ENCODE peak calls at places on chromosomes 3 and 15, in six cellular contexts. I is HCT116, J is GM12878, U is K562, S is HepG2, P is H1. W is an unnamed sample.

GRCh38 chr3:53493618-53493996 is 804 bp upstream of the CACNA1D start:
- DNase-seq in J (no peak), U (no peak), P (no peak), S (no peak), I (no peak), W (no peak)

GRCh38 chr3:142470826-142471225 is 23.0 kb upstream of the XRN1 start:
- DNase-seq in U (no peak), P (no peak), S (no peak), I (no peak), J (no peak), W (no peak)

GRCh38 chr3:38455639-38456430 is 2.1 kb downstream of the ACVR2B start:
- DNase-seq in I (no peak), U (peak; percentile 21), J (no peak), S (no peak), P (peak; percentile 29), W (no peak)

GRCh38 chr3:138187296-138188012 is at the start of gene ARMC8:
- DNase-seq in U (peak; percentile 62), J (no peak), S (peak; percentile 77), I (peak; percentile 73), P (no peak), W (peak; percentile 75)

GRCh38 chr3:149902498-149903139 is 68.1 kb downstream of the PFN2 start:
- DNase-seq in I (no peak), P (no peak), J (no peak), U (no peak), S (no peak), W (no peak)

GRCh38 chr3:149706905-149707304 is 45.4 kb downstream of the COMMD2 start:
- DNase-seq in S (no peak), P (no peak), U (no peak), I (no peak), J (no peak), W (no peak)

GRCh38 chr3:86801921-86802320 is 189.0 kb downstream of the VGLL3 start:
- DNase-seq in P (no peak), S (no peak), U (no peak), J (no peak), I (no peak), W (no peak)

GRCh38 chr3:51721062-51721745 is 14.3 kb downstream of the GRM2 start:
- DNase-seq in U (no peak), J (no peak), S (no peak), I (no peak), P (no peak), W (no peak)

GRCh38 chr3:45890405-45890804 is 4.1 kb downstream of the CCR9 start:
- DNase-seq in P (no peak), U (no peak), J (no peak), I (no peak), S (no peak), W (no peak)

GRCh38 chr3:52240059-52240885 is 1.3 kb upstream of the TWF2 start:
- DNase-seq in P (no peak), I (peak; percentile 67), U (peak; percentile 34), S (peak; percentile 59), J (no peak), W (no peak)

GRCh38 chr15:57684491-57685184 is 21.9 kb upstream of the POLR2M start:
- DNase-seq in U (no peak), J (no peak), S (no peak), I (no peak), P (no peak), W (no peak)

GRCh38 chr3:17411157-17411877 is 331.1 kb downstream of the TBC1D5 start:
- DNase-seq in P (no peak), I (no peak), J (no peak), S (no peak), U (no peak), W (no peak)

GRCh38 chr3:186414735-186415419 is 52.8 kb upstream of the DGKG start:
- DNase-seq in U (no peak), I (no peak), P (no peak), S (no peak), J (no peak), W (no peak)

GRCh38 chr15:48414015-48414414 is 82.8 kb downstream of the DUT start:
- DNase-seq in S (no peak), U (no peak), J (no peak), I (no peak), P (no peak), W (no peak)

GRCh38 chr3:55147856-55148720 is 220.2 kb upstream of the LRTM1 start:
- DNase-seq in J (no peak), I (no peak), S (no peak), U (no peak), P (no peak), W (no peak)

GRCh38 chr15:42140383-42141070 is 15.9 kb downstream of the PLA2G4F start:
- DNase-seq in P (no peak), J (no peak), U (no peak), S (no peak), I (no peak), W (no peak)

GRCh38 chr3:38565339-38566214 is 69.4 kb downstream of the EXOG start:
- DNase-seq in P (no peak), U (no peak), J (no peak), I (no peak), S (no peak), W (no peak)

GRCh38 chr15:64090527-64090926 is 3.1 kb downstream of the CIAO2A start:
- DNase-seq in J (no peak), P (no peak), I (no peak), U (no peak), S (no peak), W (no peak)

GRCh38 chr3:63824309-63824708 is 5.2 kb downstream of the C3orf49 start:
- DNase-seq in I (no peak), P (no peak), U (no peak), J (no peak), S (no peak), W (no peak)

GRCh38 chr3:55661141-55661540 is 174.0 kb upstream of the WNT5A start:
- DNase-seq in U (no peak), I (no peak), J (peak; percentile 45), S (no peak), P (no peak), W (no peak)

GRCh38 chr3:66898155-66898554 is 100.0 kb upstream of the KBTBD8 start:
- DNase-seq in U (no peak), S (no peak), J (no peak), I (no peak), P (no peak), W (no peak)
- TF ChIP-seq ZNF274 in U (no peak), S (no peak), J (no peak), I (no peak), P (no peak), W (no peak)

GRCh38 chr3:169243579-169243978 is 419.9 kb downstream of the MECOM start:
- DNase-seq in S (no peak), I (no peak), U (no peak), J (no peak), P (no peak), W (no peak)
- H3K4me3 ChIP-seq in S (no peak overlapping the region), I (no peak overlapping the region), U (no peak overlapping the region), J (no peak overlapping the region), P (no peak overlapping the region), W (no peak overlapping the region)

GRCh38 chr3:25897019-25897418 is 107.1 kb downstream of the OXSM start:
- DNase-seq in U (peak; percentile 52), J (no peak), P (no peak), S (peak; percentile 20), I (peak; percentile 51), W (no peak)
- TF ChIP-seq ZNF274 in U (no peak), J (no peak), P (no peak), S (no peak), I (no peak), W (no peak)

DNA sequence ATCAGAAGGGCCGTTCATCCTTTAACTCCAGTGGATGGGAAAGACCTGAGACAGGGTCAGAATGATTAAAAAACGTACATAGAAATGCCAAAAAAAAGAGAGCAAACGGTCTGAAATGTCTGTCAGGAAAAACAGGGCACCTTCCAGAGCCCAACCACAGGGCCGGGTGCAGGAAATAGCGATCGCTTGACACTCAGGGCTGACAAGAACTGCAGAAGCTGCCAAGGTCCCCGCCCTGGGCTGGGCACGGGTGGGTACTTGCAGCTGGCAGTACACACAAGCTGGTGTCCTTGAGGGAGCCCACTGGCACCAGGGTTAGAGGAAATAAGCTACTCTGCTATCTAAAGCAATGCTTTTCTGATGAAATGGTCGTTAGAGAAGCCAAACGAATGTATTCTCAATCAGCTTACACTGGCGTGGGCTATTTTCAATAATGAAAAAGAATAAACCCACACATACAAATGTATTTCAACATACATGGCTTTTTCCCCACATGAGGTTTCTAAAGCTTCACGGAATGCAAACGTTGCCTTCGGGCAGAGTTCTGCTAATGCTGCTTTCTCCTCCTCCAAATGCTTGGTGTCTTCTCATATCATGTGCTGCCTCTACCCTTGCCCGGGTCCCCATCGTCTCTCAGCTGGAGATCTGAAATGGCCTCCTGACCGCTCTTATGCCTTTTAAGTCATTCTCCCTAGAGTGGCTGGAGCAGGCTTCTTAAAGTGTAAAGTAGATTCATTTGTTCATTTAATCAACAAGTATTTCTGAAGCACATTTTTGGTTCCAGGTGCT is 15.5 kb downstream of the FRMD4B start:
- DNase-seq in U (no peak), P (no peak), J (no peak), S (no peak), I (no peak), W (no peak)
- H3K4me3 ChIP-seq in U (no peak overlapping the region), P (no peak overlapping the region), J (no peak overlapping the region), S (no peak overlapping the region), I (no peak overlapping the region), W (no peak overlapping the region)

GRCh38 chr15:35167675-35168074 is 82.6 kb upstream of the NANOGP8 start:
- DNase-seq in P (no peak), U (no peak), S (no peak), I (no peak), J (no peak), W (no peak)

GRCh38 chr15:35161694-35162093 is 76.6 kb upstream of the NANOGP8 start:
- DNase-seq in S (no peak), P (no peak), U (no peak), J (no peak), I (no peak), W (no peak)

GRCh38 chr15:35170216-35170615 is 85.1 kb upstream of the NANOGP8 start:
- DNase-seq in S (no peak), J (no peak), U (no peak), I (no peak), P (no peak), W (no peak)

GRCh38 chr15:35168464-35168863 is 83.4 kb upstream of the NANOGP8 start:
- DNase-seq in U (no peak), J (no peak), I (no peak), S (no peak), P (no peak), W (no peak)

GRCh38 chr15:35166730-35167359 is 81.8 kb upstream of the NANOGP8 start:
- DNase-seq in J (no peak), S (no peak), P (no peak), I (no peak), U (peak; percentile 74), W (no peak)
- TF ChIP-seq ZNF274 in J (no peak), S (no peak), P (no peak), I (no peak), U (no peak), W (no peak)

GRCh38 chr3:141412936-141413354 is 44.6 kb downstream of the ZBTB38 start:
- DNase-seq in J (no peak), P (no peak), I (no peak), S (peak; percentile 93), U (no peak), W (no peak)
- H3K4me3 ChIP-seq in J (peak overlapping the region; percentile 57), P (no peak overlapping the region), I (no peak overlapping the region), S (peak overlapping the region; percentile 34), U (no peak overlapping the region), W (no peak overlapping the region)

W was measured in NT2/D1.